ENCODE peak calls at places on chromosome 18, in six cellular contexts. W, K, F, V, B and T are unnamed samples. For H3K4me1, the result is how much of the 10 kb centered on the place peaks cover.

GRCh38 chr18:52716926-52717325 is 376.9 kb downstream of the DCC start:
- DNase-seq in W (no peak), K (peak), F (peak), V (no peak), B (no peak), T (peak)

GRCh38 chr18:41170346-41170745 is 784.7 kb upstream of the PIK3C3 start:
- DNase-seq in W (no peak), K (no peak), F (peak), V (no peak), B (no peak), T (no peak)

GRCh38 chr18:49011291-49011746 is 60.6 kb upstream of the SMAD7 start:
- DNase-seq in W (no peak), K (no peak), F (no peak), V (no peak), B (no peak), T (no peak)

GRCh38 chr18:28331551-28331950 is 154.6 kb upstream of the CDH2 start:
- DNase-seq in W (no peak), K (no peak), F (no peak), V (no peak), B (no peak), T (no peak)

GRCh38 chr18:57784034-57784815 is 18.9 kb downstream of the ATP8B1 start:
- DNase-seq in W (no peak), K (no peak), F (peak), V (no peak), B (peak), T (no peak)

GRCh38 chr18:23209796-23210195 is 74.5 kb downstream of the CABLES1 start:
- DNase-seq in W (no peak), K (no peak), F (no peak), V (no peak), B (no peak), T (no peak)

GRCh38 chr18:76405761-76406356 is 89.2 kb downstream of the ZNF516 start:
- DNase-seq in W (peak), K (peak), F (peak), V (peak), B (peak), T (peak)

GRCh38 chr18:45667056-45667455 is 51.8 kb downstream of the SLC14A2 start:
- DNase-seq in W (no peak), K (no peak), F (no peak), V (no peak), B (no peak), T (no peak)

GRCh38 chr18:3368193-3368592 is 81.8 kb upstream of the TGIF1 start:
- DNase-seq in W (no peak), K (no peak), F (peak), V (no peak), B (no peak), T (no peak)

GRCh38 chr18:3447035-3447894 is 2.7 kb upstream of the TGIF1 start:
- DNase-seq in W (no peak), K (peak), F (peak), V (peak), B (peak), T (peak)

GRCh38 chr18:21575656-21576055 is 24.8 kb downstream of the ESCO1 start:
- DNase-seq in W (no peak), K (no peak), F (no peak), V (no peak), B (no peak), T (no peak)

GRCh38 chr18:48728204-48728833 is 189.5 kb downstream of the CTIF start:
- DNase-seq in W (no peak), K (no peak), F (peak), V (peak), B (no peak), T (no peak)

GRCh38 chr18:79733135-79733609 is 53.6 kb downstream of the CTDP1 start:
- DNase-seq in W (no peak), K (no peak), F (no peak), V (no peak), B (no peak), T (no peak)

GRCh38 chr18:33755918-33756590 is 178.0 kb downstream of the ASXL3 start:
- DNase-seq in W (no peak), K (no peak), F (peak), V (no peak), B (no peak), T (peak)

GRCh38 chr18:72727776-72728175 is 140.0 kb downstream of the NETO1 start:
- DNase-seq in W (no peak), K (no peak), F (no peak), V (no peak), B (no peak), T (no peak)

GRCh38 chr18:57022716-57023115 is 124.2 kb upstream of the BOD1L2 start:
- DNase-seq in W (no peak), K (no peak), F (no peak), V (no peak), B (no peak), T (no peak)

GRCh38 chr18:8741524-8741923 is 36.2 kb downstream of the MTCL1 start:
- DNase-seq in W (no peak), K (no peak), F (no peak), V (no peak), B (no peak), T (no peak)

GRCh38 chr18:31041346-31042067 is 1.0 kb downstream of the DSC3 start:
- DNase-seq in W (no peak), K (peak), F (no peak), V (no peak), B (no peak), T (peak)

GRCh38 chr18:22344908-22345670 is 72.6 kb downstream of the CTAGE1 start:
- DNase-seq in W (no peak), K (no peak), F (no peak), V (no peak), B (no peak), T (peak)

GRCh38 chr18:59200787-59201186 is 19.2 kb upstream of the GRP start:
- DNase-seq in W (peak), K (no peak), F (no peak), V (no peak), B (no peak), T (no peak)

GRCh38 chr18:58578321-58578720 is 50.6 kb downstream of the ALPK2 start:
- DNase-seq in W (no peak), K (no peak), F (peak), V (no peak), B (no peak), T (no peak)

GRCh38 chr18:48946329-48946835 is 4.4 kb downstream of the SMAD7 start:
- DNase-seq in W (no peak), K (no peak), F (peak), V (no peak), B (no peak), T (no peak)

GRCh38 chr18:52869942-52870907 is 530.2 kb downstream of the DCC start:
- DNase-seq in W (no peak), K (peak), F (no peak), V (no peak), B (no peak), T (no peak)

GRCh38 chr18:63192885-63193349 is 126.7 kb downstream of the BCL2 start:
- DNase-seq in W (no peak), K (no peak), F (no peak), V (no peak), B (no peak), T (no peak)
- H3K4me1 ChIP-seq in W (under half), K (under half), F (under half), V (half or more), B (under half), T (under half)

GRCh38 chr18:74564012-74564411 is 29.7 kb downstream of the CNDP1 start:
- DNase-seq in W (no peak), K (no peak), F (no peak), V (no peak), B (no peak), T (no peak)

GRCh38 chr18:74562080-74562725 is 27.9 kb downstream of the CNDP1 start:
- DNase-seq in W (no peak), K (no peak), F (no peak), V (no peak), B (no peak), T (no peak)

GRCh38 chr18:74567805-74568204 is 29.9 kb upstream of the ZNF407 start:
- DNase-seq in W (no peak), K (no peak), F (no peak), V (no peak), B (no peak), T (no peak)

GRCh38 chr18:74558096-74558495 is 23.8 kb downstream of the CNDP1 start:
- DNase-seq in W (no peak), K (no peak), F (no peak), V (no peak), B (no peak), T (no peak)

GRCh38 chr18:74562775-74563174 is 28.5 kb downstream of the CNDP1 start:
- DNase-seq in W (no peak), K (no peak), F (no peak), V (no peak), B (no peak), T (no peak)
- TF ChIP-seq CTCF in W (no peak), K (no peak), F (no peak), V (no peak), B (no peak), T (no peak)

GRCh38 chr18:12754511-12754910 is 51.7 kb downstream of the PSMG2 start:
- DNase-seq in W (no peak), K (no peak), F (no peak), V (no peak), B (no peak), T (no peak)
- H3K4me1 ChIP-seq in W (under half), K (under half), F (under half), V (under half), B (under half), T (under half)

DNA sequence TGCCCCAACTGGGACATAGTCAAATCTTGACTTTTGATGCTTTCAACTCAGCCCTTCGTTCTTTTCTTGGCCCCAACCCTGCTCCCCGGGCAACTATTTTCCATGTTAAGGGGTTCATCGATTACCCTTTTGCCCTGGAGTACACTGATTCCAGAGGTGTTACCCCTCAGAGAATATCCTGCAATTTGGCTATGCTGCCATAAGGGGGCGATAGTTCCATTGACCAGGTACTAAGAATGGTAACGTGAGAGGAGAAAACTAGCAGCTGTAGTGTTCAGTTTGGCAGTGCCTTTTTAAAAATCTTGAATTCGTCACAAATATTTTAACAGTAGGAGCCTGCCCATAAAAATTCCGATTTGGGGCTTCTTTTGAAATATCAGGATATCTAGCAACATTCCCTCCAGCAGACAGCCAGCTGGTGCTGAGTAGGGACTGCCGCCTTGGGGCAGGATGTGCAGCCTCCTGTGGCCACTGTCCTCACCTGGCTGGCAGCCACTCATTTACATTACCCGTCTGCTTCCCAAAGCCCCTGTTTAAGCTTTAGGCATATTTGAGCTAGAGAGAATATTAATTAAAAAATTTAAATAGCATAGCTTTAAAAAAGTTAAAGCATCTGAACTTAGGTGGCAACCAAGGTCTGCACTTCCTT is 146.3 kb upstream of the SKOR2 start:
- DNase-seq in W (peak), K (peak), F (no peak), V (no peak), B (peak), T (no peak)
- TF ChIP-seq CTCF in W (peak), K (peak), F (no peak), V (no peak), B (peak), T (no peak)

GRCh38 chr18:50775726-50776125 is 44.1 kb downstream of the MRO start:
- DNase-seq in W (no peak), K (no peak), F (no peak), V (no peak), B (no peak), T (no peak)

GRCh38 chr18:50775207-50775606 is 44.6 kb downstream of the MRO start:
- DNase-seq in W (no peak), K (no peak), F (no peak), V (no peak), B (no peak), T (no peak)

GRCh38 chr18:50780144-50780543 is 39.7 kb downstream of the MRO start:
- DNase-seq in W (no peak), K (no peak), F (no peak), V (no peak), B (no peak), T (no peak)

DNA sequence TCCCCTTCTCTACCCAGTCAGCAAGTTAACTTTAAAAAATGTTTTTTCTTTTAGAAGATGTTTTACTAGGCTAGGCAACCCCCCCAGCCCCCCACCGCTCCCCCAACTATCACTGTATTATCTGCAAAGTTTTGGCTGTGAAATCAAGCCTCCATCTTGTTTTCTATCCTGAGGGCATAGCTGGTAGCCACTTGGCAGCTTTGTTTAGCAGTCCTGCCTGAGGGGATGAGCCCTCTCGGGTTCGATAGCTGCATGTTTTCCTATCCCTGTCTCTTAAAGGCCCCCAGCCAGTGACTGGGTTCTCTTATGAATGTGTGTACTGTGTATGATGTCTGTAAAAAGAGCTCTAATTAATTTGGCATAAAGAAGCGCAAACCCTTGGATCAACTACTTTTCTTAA is 43.4 kb downstream of the MRO start:
- DNase-seq in W (no peak), K (no peak), F (no peak), V (no peak), B (no peak), T (no peak)
- H3K4me1 ChIP-seq in W (under half), K (under half), F (under half), V (under half), B (under half), T (under half)

DNA sequence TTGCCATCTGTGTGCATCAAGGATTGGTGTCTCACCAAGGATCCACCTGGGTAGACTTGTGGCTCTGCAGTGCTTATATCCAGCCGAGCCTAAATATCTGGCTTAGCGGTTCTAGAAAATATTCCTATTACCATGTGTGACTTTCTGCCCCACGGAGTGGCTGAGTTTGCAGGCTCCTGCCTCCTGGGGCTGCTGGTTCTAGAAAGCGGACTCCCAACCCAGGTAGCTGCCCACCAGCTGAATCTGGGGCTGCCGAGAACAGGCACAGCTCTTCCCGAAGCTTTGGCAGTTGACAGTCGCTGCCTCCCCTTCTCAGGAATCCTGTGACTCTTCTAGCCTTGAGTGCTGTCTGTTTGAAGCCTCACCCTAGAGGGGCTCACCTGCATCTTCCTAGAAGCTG is 104.6 kb downstream of the TPGS2 start:
- DNase-seq in W (no peak), K (no peak), F (no peak), V (no peak), B (no peak), T (no peak)
- TF ChIP-seq CTCF in W (no peak), K (no peak), F (no peak), V (no peak), B (no peak), T (no peak)

GRCh38 chr18:13382990-13383821 is 164.6 kb downstream of the LDLRAD4 start:
- DNase-seq in W (no peak), K (no peak), F (no peak), V (no peak), B (no peak), T (no peak)
- H3K4me1 ChIP-seq in W (under half), K (under half), F (under half), V (under half), B (under half), T (under half)

DNA sequence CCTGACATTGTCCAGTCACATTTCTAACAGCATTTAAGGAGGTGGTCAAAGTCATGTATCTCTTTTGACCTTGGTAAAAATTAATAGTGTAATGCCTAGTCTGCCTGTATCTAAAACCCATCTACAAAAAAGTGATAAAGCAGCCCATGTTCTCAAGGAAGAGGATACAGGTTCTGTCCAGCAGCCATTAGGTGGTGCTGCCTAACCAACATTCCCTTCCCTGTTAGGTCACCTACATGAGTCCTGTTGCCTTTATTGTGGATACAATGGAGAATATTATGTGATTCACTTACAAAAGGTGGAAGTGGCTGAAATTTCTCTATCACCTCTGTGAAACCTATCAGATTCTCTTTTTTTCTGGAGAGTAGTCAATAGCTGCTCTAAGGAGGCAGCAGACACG is 52.5 kb downstream of the AQP4 start:
- DNase-seq in W (peak), K (peak), F (no peak), V (no peak), B (no peak), T (peak)
- TF ChIP-seq CTCF in W (peak), K (peak), F (no peak), V (peak), B (no peak), T (no peak)